ENCODE peak calls at places on chromosome 12, in nine cellular contexts. M is tibial nerve; Y is NCI-H69; O is NCI-H460; K is NCI-H1105; E is NCI-H524; T is HCEC 1CT; U is stimulated activated CD4-positive, alpha-beta T cell treated with anti-CD3 and anti-CD28 coated beads, Interleukin-1b, Interleukin-23, amount 100 ng/mL, for 24 hours; J is GM20000. D is an unnamed sample.

GRCh38 chr12:76080017-76080728 is 4.3 kb downstream of the NAP1L1 start:
- DNase-seq in J (no peak), E (no peak), U (no peak), K (no peak), T (peak), Y (peak), O (no peak), M (no peak), D (no peak)

GRCh38 chr12:116028619-116029018 is 248.9 kb downstream of the MED13L start:
- DNase-seq in O (no peak), K (no peak), T (no peak), J (no peak), M (no peak), U (no peak), E (no peak), Y (no peak), D (no peak)

GRCh38 chr12:56337753-56338221 is 897 bp upstream of the IL23A start:
- DNase-seq in T (peak), M (no peak), K (no peak), O (no peak), Y (no peak), E (no peak), J (no peak), U (no peak), D (no peak)

GRCh38 chr12:130214686-130215370 is 52.6 kb downstream of the FZD10 start:
- DNase-seq in U (no peak), K (no peak), J (no peak), E (peak), M (no peak), Y (no peak), T (no peak), O (no peak), D (no peak)

GRCh38 chr12:112116232-112117060 is 7.9 kb upstream of the NAA25 start:
- DNase-seq in T (no peak), Y (peak), J (peak), U (no peak), K (no peak), E (peak), M (peak), O (peak), D (peak)

GRCh38 chr12:9787340-9787737 is 26.6 kb upstream of the CD69 start:
- DNase-seq in U (no peak), M (no peak), Y (no peak), O (no peak), E (no peak), K (no peak), T (peak), J (no peak), D (no peak)

GRCh38 chr12:124359671-124360581 is 65.0 kb downstream of the RFLNA start:
- DNase-seq in M (peak), K (no peak), Y (peak), E (peak), U (no peak), T (no peak), O (no peak), J (no peak), D (no peak)

GRCh38 chr12:122336015-122336946 is 70.0 kb upstream of the VPS33A start:
- DNase-seq in M (no peak), T (peak), J (peak), U (peak), K (peak), E (peak), Y (peak), O (peak), D (no peak)

GRCh38 chr12:111600296-111600562 is 1.1 kb upstream of the ATXN2 start:
- DNase-seq in M (no peak), J (peak), T (no peak), E (no peak), O (no peak), Y (no peak), U (no peak), K (no peak), D (no peak)

GRCh38 chr12:122031342-122032216 is 9.9 kb downstream of the BCL7A start:
- DNase-seq in U (peak), M (no peak), E (peak), T (peak), K (no peak), Y (peak), J (peak), O (no peak), D (no peak)

GRCh38 chr12:7042847-7043246 is 17.7 kb upstream of the C1S start:
- DNase-seq in K (no peak), J (no peak), U (no peak), T (peak), E (peak), Y (peak), O (peak), M (no peak), D (no peak)

GRCh38 chr12:124456652-124457152 is 110.7 kb downstream of the NCOR2 start:
- DNase-seq in Y (no peak), T (no peak), J (peak), E (no peak), O (no peak), K (no peak), U (no peak), M (no peak), D (no peak)

GRCh38 chr12:130254476-130255276 is 83.0 kb upstream of the PIWIL1 start:
- DNase-seq in K (peak), J (no peak), E (no peak), U (no peak), T (no peak), O (no peak), Y (no peak), M (no peak), D (no peak)

GRCh38 chr12:569803-570236 is 93.4 kb downstream of the NINJ2 start:
- DNase-seq in K (peak), U (peak), J (peak), Y (peak), O (peak), M (peak), E (peak), T (peak), D (no peak)

GRCh38 chr12:6052206-6052939 is 72.1 kb downstream of the VWF start:
- DNase-seq in E (no peak), J (no peak), K (no peak), O (no peak), Y (no peak), U (no peak), M (no peak), T (no peak), D (no peak)

GRCh38 chr12:2453807-2454177 is 341.0 kb upstream of the FKBP4 start:
- DNase-seq in M (no peak), E (no peak), O (no peak), T (no peak), Y (no peak), J (no peak), K (no peak), U (no peak), D (no peak)

GRCh38 chr12:75317784-75318183 is 12.3 kb downstream of the CAPS2 start:
- DNase-seq in U (no peak), O (no peak), M (no peak), J (no peak), E (no peak), Y (no peak), T (no peak), K (no peak), D (no peak)

GRCh38 chr12:121113057-121113456 is 19.6 kb upstream of the P2RX7 start:
- DNase-seq in O (no peak), K (no peak), J (no peak), U (no peak), Y (no peak), E (no peak), M (no peak), T (no peak), D (no peak)

GRCh38 chr12:69900720-69901131 is 75.7 kb downstream of the MYRFL start:
- DNase-seq in Y (peak), J (peak), U (peak), E (peak), T (peak), O (peak), M (peak), K (peak), D (no peak)

GRCh38 chr12:93336344-93336743 is 41.4 kb upstream of the NUDT4 start:
- DNase-seq in U (no peak), O (no peak), M (no peak), E (no peak), J (no peak), Y (no peak), K (no peak), T (no peak), D (no peak)

GRCh38 chr12:52220456-52220855 is 12.6 kb upstream of the KRT7 start:
- DNase-seq in J (no peak), E (no peak), Y (no peak), M (no peak), T (no peak), U (no peak), K (no peak), O (no peak), D (no peak)

GRCh38 chr12:49260831-49261363 is 4.0 kb upstream of the TUBA1C start:
- DNase-seq in E (no peak), T (no peak), Y (no peak), J (no peak), M (no peak), K (no peak), U (no peak), O (no peak), D (no peak)

GRCh38 chr12:75042125-75042524 is 167.5 kb downstream of the KCNC2 start:
- DNase-seq in U (no peak), M (no peak), O (no peak), E (no peak), K (no peak), T (no peak), Y (peak), J (no peak), D (no peak)

GRCh38 chr12:12922191-12922616 is 29.8 kb downstream of the GPRC5D start:
- DNase-seq in T (peak), Y (no peak), J (no peak), E (no peak), O (no peak), M (no peak), U (no peak), K (no peak), D (no peak)

GRCh38 chr12:92208613-92209121 is 63.0 kb upstream of the BTG1 start:
- DNase-seq in E (peak), U (no peak), J (peak), T (peak), Y (no peak), M (no peak), K (no peak), O (peak), D (no peak)

GRCh38 chr12:76255692-76256091 is 92.5 kb downstream of the BBS10 start:
- DNase-seq in U (no peak), O (no peak), J (no peak), M (no peak), Y (no peak), E (no peak), T (no peak), K (no peak), D (no peak)

GRCh38 chr12:114700392-114701103 is 16.6 kb upstream of the TBX3 start:
- DNase-seq in U (no peak), K (no peak), E (no peak), Y (no peak), M (no peak), O (no peak), T (no peak), J (no peak), D (no peak)

GRCh38 chr12:29283969-29284368 is 97.0 kb downstream of the ERGIC2 start:
- DNase-seq in U (no peak), T (peak), K (no peak), M (no peak), J (no peak), Y (no peak), O (no peak), E (no peak), D (no peak)

GRCh38 chr12:40622246-40622838 is 69.9 kb upstream of the CNTN1 start:
- DNase-seq in O (peak), M (peak), Y (peak), E (peak), J (peak), K (peak), T (peak), U (peak), D (no peak)

GRCh38 chr12:46752396-46752795 is 73.4 kb downstream of the SLC38A4 start:
- DNase-seq in O (no peak), M (no peak), E (no peak), Y (no peak), J (no peak), U (no peak), T (no peak), K (no peak), D (no peak)

GRCh38 chr12:26338574-26339572 is 143.5 kb downstream of the SSPN start:
- DNase-seq in U (no peak), T (peak), M (no peak), O (no peak), J (no peak), Y (no peak), K (no peak), E (no peak), D (no peak)

GRCh38 chr12:58419905-58420304 is 478.5 kb downstream of the ATP23 start:
- DNase-seq in T (no peak), E (no peak), O (no peak), U (no peak), J (no peak), M (no peak), Y (no peak), K (no peak), D (no peak)

GRCh38 chr12:120831648-120832267 is 72.4 kb downstream of the SPPL3 start:
- DNase-seq in U (no peak), K (no peak), J (no peak), E (peak), Y (no peak), M (no peak), O (no peak), T (no peak), D (no peak)

GRCh38 chr12:63362801-63363200 is 211.8 kb upstream of the AVPR1A start:
- DNase-seq in K (peak), M (no peak), E (no peak), U (no peak), O (no peak), Y (peak), J (no peak), T (peak), D (no peak)

GRCh38 chr12:110531741-110532333 is 29.7 kb downstream of the RAD9B start:
- DNase-seq in J (peak), U (no peak), T (peak), O (no peak), M (no peak), K (no peak), Y (no peak), E (no peak), D (no peak)

GRCh38 chr12:47032644-47033043 is 46.8 kb upstream of the PCED1B start:
- DNase-seq in J (peak), K (peak), E (peak), T (peak), Y (peak), U (no peak), O (peak), M (no peak), D (no peak)